ENCODE peak calls at places on chromosome 2, in four cellular contexts. Z is uterus, A is PC-9, O is transverse colon. U is an unnamed sample.

GRCh38 chr2:120410487-120410886 is 64.6 kb downstream of the INHBB start:
- DNase-seq in Z (no peak), A (no peak), O (no peak), U (no peak)

GRCh38 chr2:216777637-216778273 is 82.1 kb downstream of the TNP1 start:
- DNase-seq in Z (no peak), A (peak), O (no peak), U (peak)

GRCh38 chr2:204260162-204260877 is 285.0 kb upstream of the PARD3B start:
- DNase-seq in Z (peak), A (peak), O (peak), U (peak)

GRCh38 chr2:85930129-85931124 is 41.6 kb upstream of the ST3GAL5 start:
- DNase-seq in Z (no peak), A (no peak), O (no peak), U (no peak)

GRCh38 chr2:70029814-70030409 is 57.4 kb upstream of the PCBP1 start:
- DNase-seq in Z (peak), A (no peak), O (peak), U (peak)

GRCh38 chr2:147331790-147332419 is 512.9 kb upstream of the ACVR2A start:
- DNase-seq in Z (no peak), A (peak), O (peak), U (peak)

GRCh38 chr2:183543731-183544130 is 419.5 kb downstream of the NUP35 start:
- DNase-seq in Z (no peak), A (peak), O (peak), U (no peak)

GRCh38 chr2:209276000-209276399 is 147.8 kb upstream of the MAP2 start:
- DNase-seq in Z (no peak), A (no peak), O (no peak), U (no peak)

GRCh38 chr2:65349863-65350262 is 82.5 kb downstream of the SPRED2 start:
- DNase-seq in Z (peak), A (peak), O (peak), U (no peak)

GRCh38 chr2:41768301-41768700 is 279.5 kb upstream of the PKDCC start:
- DNase-seq in Z (no peak), A (no peak), O (no peak), U (peak)

GRCh38 chr2:3493610-3493997 is 25.7 kb downstream of the ADI1 start:
- DNase-seq in Z (peak), A (no peak), O (no peak), U (peak)

GRCh38 chr2:128313076-128313836 is 5.4 kb downstream of the HS6ST1 start:
- DNase-seq in Z (no peak), A (no peak), O (no peak), U (peak)

GRCh38 chr2:34012728-34013302 is 413.7 kb upstream of the FAM98A start:
- DNase-seq in Z (peak), A (peak), O (peak), U (peak)

GRCh38 chr2:158559252-158559651 is 102.5 kb downstream of the PKP4 start:
- DNase-seq in Z (no peak), A (no peak), O (no peak), U (no peak)

GRCh38 chr2:238127165-238128060 is 11.1 kb upstream of the KLHL30 start:
- DNase-seq in Z (no peak), A (peak), O (no peak), U (peak)

GRCh38 chr2:183207110-183207509 is 82.9 kb downstream of the NUP35 start:
- DNase-seq in Z (no peak), A (no peak), O (no peak), U (no peak)

GRCh38 chr2:240325654-240326031 is 109.8 kb upstream of the GPC1 start:
- DNase-seq in Z (peak), A (peak), O (no peak), U (peak)

GRCh38 chr2:71693286-71694270 is 240.2 kb downstream of the DYSF start:
- DNase-seq in Z (no peak), A (no peak), O (no peak), U (no peak)

GRCh38 chr2:71694501-71695234 is 241.3 kb downstream of the DYSF start:
- DNase-seq in Z (no peak), A (no peak), O (no peak), U (peak)

GRCh38 chr2:71697106-71698010 is 244.0 kb downstream of the DYSF start:
- DNase-seq in Z (no peak), A (no peak), O (peak), U (no peak)

GRCh38 chr2:71696381-71696780 is 243.0 kb downstream of the DYSF start:
- DNase-seq in Z (no peak), A (no peak), O (no peak), U (no peak)

DNA sequence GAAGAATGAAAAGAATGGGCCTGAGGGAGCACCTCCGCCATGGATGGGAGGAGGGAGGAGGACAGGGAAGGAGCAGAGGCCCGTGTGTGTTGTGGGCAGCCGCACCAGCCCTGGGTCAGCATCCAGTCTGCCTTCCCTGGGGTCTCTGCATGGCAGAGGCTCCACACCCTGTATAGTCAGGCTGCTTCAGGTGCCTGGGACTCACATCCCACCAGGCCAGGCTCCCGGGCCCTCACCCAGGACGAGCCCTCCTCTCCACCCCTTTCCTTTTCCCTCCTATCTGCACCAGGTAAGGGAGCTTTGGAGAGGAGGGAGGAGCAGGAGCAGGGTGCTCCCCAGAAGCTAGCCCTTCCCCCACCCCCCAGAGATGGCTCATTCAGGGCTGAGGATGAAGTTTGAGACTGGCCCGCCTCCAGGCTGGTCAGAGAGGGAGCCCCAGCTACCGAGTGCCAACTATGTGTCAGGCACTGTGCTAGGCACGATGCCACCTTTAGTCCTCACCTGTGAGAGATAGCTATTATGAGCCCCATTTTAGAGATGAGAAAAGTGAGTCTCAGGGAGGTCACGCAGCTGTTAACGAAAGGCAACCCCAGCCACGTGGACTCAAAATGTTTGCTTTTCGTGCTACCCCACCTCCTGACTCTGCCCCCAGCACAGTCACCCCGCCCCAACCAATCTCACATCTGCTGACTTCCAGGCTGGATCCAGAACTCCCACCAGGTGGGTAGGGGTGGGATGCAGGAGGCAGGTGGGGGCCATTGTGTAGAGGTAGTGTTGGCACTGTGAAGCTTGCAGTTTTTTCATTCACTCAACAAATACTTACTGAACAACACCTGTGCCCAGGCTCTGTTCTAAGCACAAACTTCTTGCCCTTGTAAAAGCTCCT is 242.1 kb downstream of the DYSF start:
- DNase-seq in Z (no peak), A (no peak), O (no peak), U (no peak)
- TF ChIP-seq CTCF in Z (no peak), A (no peak), O (no peak), U (no peak)

GRCh38 chr2:134281815-134282419 is 28.0 kb downstream of the MGAT5 start:
- DNase-seq in Z (no peak), A (no peak), O (no peak), U (no peak)
- H3K27ac ChIP-seq in Z (no peak), A (no peak), O (no peak), U (no peak)

GRCh38 chr2:203097735-203098134 is 83.1 kb downstream of the NBEAL1 start:
- DNase-seq in Z (no peak), A (no peak), O (no peak), U (no peak)
- TF ChIP-seq CTCF in Z (no peak), A (peak), O (peak), U (peak)

GRCh38 chr2:160203422-160203821 is 3.4 kb upstream of the ITGB6 start:
- DNase-seq in Z (no peak), A (no peak), O (no peak), U (no peak)

GRCh38 chr2:160206436-160206835 is 6.4 kb upstream of the ITGB6 start:
- DNase-seq in Z (no peak), A (no peak), O (no peak), U (no peak)

GRCh38 chr2:160203007-160203406 is 2.9 kb upstream of the ITGB6 start:
- DNase-seq in Z (no peak), A (no peak), O (no peak), U (no peak)

GRCh38 chr2:160207271-160207670 is 7.2 kb upstream of the ITGB6 start:
- DNase-seq in Z (no peak), A (peak), O (no peak), U (no peak)

DNA sequence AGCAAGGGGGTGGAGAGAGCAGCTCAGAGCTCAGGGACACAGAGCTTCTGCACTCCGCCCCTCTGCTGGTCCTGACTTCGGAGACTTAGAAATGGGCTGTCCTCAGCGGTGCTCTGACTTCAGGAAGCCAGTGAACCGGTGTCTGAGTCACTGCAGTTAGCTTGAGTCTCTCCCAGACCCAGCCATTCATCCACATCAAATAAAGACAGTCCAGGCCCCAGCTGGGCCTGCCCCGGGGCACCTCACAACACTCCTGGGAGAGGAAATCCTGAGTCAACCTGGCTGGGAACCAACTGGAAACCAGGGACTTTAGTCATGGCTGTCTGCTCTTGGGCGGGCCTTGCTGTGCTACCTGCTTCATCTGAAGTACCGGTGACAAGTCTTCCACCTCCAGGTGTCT is 5.4 kb upstream of the ITGB6 start:
- DNase-seq in Z (no peak), A (peak), O (peak), U (no peak)
- H3K27ac ChIP-seq in Z (peak), A (peak), O (peak), U (no peak)

GRCh38 chr2:210363876-210364275 is 48.9 kb upstream of the MYL1 start:
- DNase-seq in Z (no peak), A (no peak), O (no peak), U (no peak)

GRCh38 chr2:210360412-210360811 is 45.4 kb upstream of the MYL1 start:
- DNase-seq in Z (no peak), A (no peak), O (no peak), U (no peak)

GRCh38 chr2:210366675-210367080 is 51.7 kb upstream of the MYL1 start:
- DNase-seq in Z (no peak), A (no peak), O (no peak), U (no peak)

GRCh38 chr2:210363261-210363660 is 48.3 kb upstream of the MYL1 start:
- DNase-seq in Z (no peak), A (no peak), O (no peak), U (peak)
- TF ChIP-seq CTCF in Z (no peak), A (no peak), O (no peak), U (peak)

DNA sequence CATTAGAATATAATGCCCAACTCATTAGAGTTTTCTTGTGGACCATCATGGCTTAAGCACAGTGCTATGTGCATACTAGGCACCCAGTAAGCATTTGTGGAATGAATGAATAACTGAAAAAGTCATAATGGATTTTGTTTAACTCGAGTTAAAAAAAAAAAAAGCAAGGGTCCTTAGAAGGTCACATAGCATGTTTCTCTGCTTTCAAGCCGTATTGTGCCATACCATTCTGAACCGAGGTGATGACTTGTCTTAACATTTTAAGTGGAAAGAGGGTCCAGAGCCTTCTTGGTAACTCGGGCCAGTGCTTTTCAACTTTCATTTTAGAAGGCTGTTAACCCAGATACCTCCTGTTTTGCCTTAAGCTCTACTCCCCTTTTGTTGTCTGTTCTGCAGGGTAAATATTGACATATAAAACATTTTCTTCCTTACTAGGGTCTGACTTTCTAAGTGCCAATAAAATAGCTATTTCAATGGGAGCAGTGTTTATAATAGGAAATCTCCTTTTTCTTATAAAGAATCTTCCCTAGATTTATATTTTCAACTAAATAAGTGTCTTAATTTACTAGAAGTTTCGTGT is 787 bp upstream of the ADGRF3 start:
- DNase-seq in Z (no peak), A (no peak), O (no peak), U (no peak)
- H3K27ac ChIP-seq in Z (peak), A (peak), O (peak), U (no peak)

GRCh38 chr2:15170068-15170775 is 390.9 kb downstream of the NBAS start:
- DNase-seq in Z (no peak), A (peak), O (no peak), U (no peak)
- TF ChIP-seq CTCF in Z (no peak), A (no peak), O (no peak), U (no peak)